ENCODE peak calls at places on chromosome 1, in nine cellular contexts. O, U, G, C, Z, M, I, K and T are unnamed samples.

GRCh38 chr1:39398278-39399010 is 93.0 kb upstream of the BMP8A start:
- DNase-seq in Z (peak; percentile 100), G (peak; percentile 36), M (peak; percentile 98), K (peak; percentile 56), O (peak; percentile 96), U (peak; percentile 94), C (peak; percentile 82), I (peak; percentile 96), T (peak; percentile 82)

GRCh38 chr1:24557711-24558121 is 1.8 kb downstream of the NCMAP start:
- DNase-seq in U (no peak), C (no peak), K (peak; percentile 83), M (no peak), I (no peak), O (no peak), G (no peak), Z (no peak), T (peak; percentile 46)

GRCh38 chr1:201479331-201479730 is 10.3 kb upstream of the PHLDA3 start:
- DNase-seq in Z (no peak), O (no peak), I (no peak), C (no peak), U (no peak), G (no peak), M (no peak), K (no peak), T (no peak)

GRCh38 chr1:187844313-187844712 is 1015.6 kb downstream of the PLA2G4A start:
- DNase-seq in U (no peak), I (peak; percentile 58), M (peak; percentile 44), C (no peak), K (no peak), Z (peak; percentile 5), O (peak; percentile 10), G (no peak), T (no peak)

GRCh38 chr1:244964112-244964971 is 100.0 kb upstream of the HNRNPU start:
- DNase-seq in C (no peak), G (peak; percentile 24), M (peak; percentile 90), Z (peak; percentile 90), O (peak; percentile 30), I (peak; percentile 90), K (no peak), U (no peak), T (no peak)

GRCh38 chr1:150366416-150367296 is 2.7 kb downstream of the RPRD2 start:
- DNase-seq in O (peak; percentile 23), I (peak; percentile 30), Z (peak; percentile 42), K (no peak), U (no peak), G (no peak), M (peak; percentile 48), C (no peak), T (no peak)

GRCh38 chr1:51312718-51313117 is 17.6 kb downstream of the TTC39A start:
- DNase-seq in Z (no peak), G (no peak), U (no peak), O (no peak), K (no peak), I (no peak), M (no peak), C (no peak), T (no peak)

GRCh38 chr1:153553096-153553495 is 4.0 kb upstream of the S100A3 start:
- DNase-seq in Z (no peak), I (no peak), U (no peak), K (no peak), G (no peak), O (peak; percentile 5), M (no peak), C (peak; percentile 60), T (peak; percentile 57)

GRCh38 chr1:42935971-42936308 is 22.7 kb downstream of the SLC2A1 start:
- DNase-seq in U (no peak), O (no peak), Z (no peak), M (no peak), G (no peak), K (no peak), C (no peak), I (no peak), T (peak; percentile 59)
- H3K27ac ChIP-seq in U (peak overlapping the region; percentile 96), O (peak overlapping the region; percentile 90), Z (peak overlapping the region; percentile 38), M (peak overlapping the region; percentile 21), G (no peak overlapping the region), K (peak overlapping the region; percentile 84), C (peak overlapping the region; percentile 32), I (peak overlapping the region; percentile 99), T (no peak overlapping the region)

DNA sequence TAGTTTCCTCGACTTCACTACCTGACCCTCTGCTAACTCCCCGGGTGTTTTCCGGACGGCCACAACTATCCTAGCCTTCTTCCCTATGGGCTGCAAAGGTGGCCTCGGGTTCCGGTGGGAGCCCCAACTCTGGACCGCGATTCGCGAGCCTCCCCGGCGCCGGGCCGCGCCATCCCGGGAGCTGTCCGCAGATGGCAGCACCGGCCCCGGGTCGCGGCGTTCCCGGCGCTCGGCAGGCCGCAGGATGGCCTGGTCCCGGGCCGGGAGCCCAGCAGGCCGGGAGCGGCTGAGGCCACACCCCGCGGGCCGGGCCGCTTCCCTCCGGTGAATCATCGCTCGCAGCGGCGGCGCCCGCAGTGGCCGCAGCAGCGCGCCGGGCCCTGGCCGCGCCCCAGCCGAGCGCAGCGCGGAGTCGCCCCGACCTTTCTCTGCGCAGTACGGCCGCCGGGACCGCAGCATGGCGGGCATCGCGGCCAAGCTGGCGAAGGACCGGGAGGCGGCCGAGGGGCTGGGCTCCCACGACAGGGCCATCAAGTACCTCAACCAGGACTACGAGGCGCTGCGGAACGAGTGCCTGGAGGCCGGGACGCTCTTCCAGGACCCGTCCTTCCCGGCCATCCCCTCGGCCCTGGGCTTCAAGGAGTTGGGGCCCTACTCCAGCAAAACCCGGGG is at the start of gene CAPN2:
- DNase-seq in O (peak; percentile 88), G (peak; percentile 86), K (peak; percentile 76), I (peak; percentile 96), C (peak; percentile 93), Z (peak; percentile 85), M (peak; percentile 86), U (no peak), T (peak; percentile 75)
- TF ChIP-seq CTCF in O (peak; percentile 31), G (peak; percentile 90), K (peak; percentile 55), I (peak; percentile 68), C (peak; percentile 53), Z (peak; percentile 43), M (peak; percentile 83), U (peak; percentile 73), T (peak; percentile 81)

DNA sequence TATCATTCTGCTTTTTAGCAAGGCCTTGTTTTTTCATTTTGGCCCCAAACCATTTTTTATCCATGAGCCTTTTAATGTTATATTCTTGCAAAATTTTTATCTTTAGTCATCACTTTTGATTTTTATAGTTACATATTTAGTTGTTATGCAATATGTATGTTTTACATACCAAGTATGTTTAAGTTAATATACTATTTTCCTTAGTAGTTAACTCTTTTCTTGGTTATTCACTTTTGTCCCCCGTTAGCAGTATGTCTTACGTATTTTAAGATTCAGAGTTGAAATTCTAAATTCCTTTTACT is 44.5 kb downstream of the MAGI3 start:
- DNase-seq in K (no peak), C (no peak), I (no peak), M (no peak), U (no peak), Z (no peak), G (no peak), O (no peak), T (no peak)
- H3K27ac ChIP-seq in K (no peak overlapping the region), C (no peak overlapping the region), I (no peak overlapping the region), M (no peak overlapping the region), U (no peak overlapping the region), Z (no peak overlapping the region), G (no peak overlapping the region), O (no peak overlapping the region), T (no peak overlapping the region)

GRCh38 chr1:206067486-206068302 is 14.7 kb downstream of the RHEX start:
- DNase-seq in I (no peak), G (no peak), Z (no peak), C (no peak), K (peak; percentile 80), M (no peak), U (no peak), O (no peak), T (no peak)
- TF ChIP-seq CTCF in I (no peak), G (no peak), Z (no peak), C (no peak), K (no peak), M (no peak), U (no peak), O (no peak), T (no peak)